ENCODE peak calls at places on chromosomes 7 and 10, in six cellular contexts. H is progenitor cell of endocrine pancreas; G is activated T-cell treated with anti-CD3 and anti-CD28 coated beads for 1 hour; I is fibroblast of the aortic adventitia; D is caudate nucleus; R is activated CD4-positive, alpha-beta T cell treated with anti-CD3 and anti-CD28 coated beads, Interleukin-2, amount 50 U/mL, for 1 hour. S is an unnamed sample.

GRCh38 chr7:33757563-33758165 is 147.7 kb upstream of the BMPER start:
- DNase-seq in H (no peak), G (no peak), I (peak; percentile 76), D (no peak), R (no peak), S (peak; percentile 52)

GRCh38 chr10:94963901-94964300 is 25.4 kb downstream of the CYP2C9 start:
- DNase-seq in H (no peak), G (no peak), I (peak; percentile 8), D (no peak), R (no peak), S (peak; percentile 38)

GRCh38 chr7:155354371-155355048 is 56.8 kb downstream of the INSIG1 start:
- DNase-seq in H (no peak), G (no peak), I (no peak), D (no peak), R (no peak), S (no peak)

GRCh38 chr10:43225787-43226153 is 41.1 kb downstream of the RASGEF1A start:
- DNase-seq in H (peak; percentile 7), G (no peak), I (no peak), D (no peak), R (no peak), S (no peak)

GRCh38 chr7:156652886-156653568 is 12.5 kb downstream of the RNF32 start:
- DNase-seq in H (no peak), G (no peak), I (no peak), D (no peak), R (no peak), S (no peak)

GRCh38 chr10:33253411-33253810 is 81.1 kb downstream of the NRP1 start:
- DNase-seq in H (no peak), G (no peak), I (no peak), D (no peak), R (no peak), S (peak; percentile 87)

GRCh38 chr10:122311051-122311410 is 39.9 kb downstream of the BTBD16 start:
- DNase-seq in H (no peak), G (no peak), I (no peak), D (no peak), R (no peak), S (no peak)

GRCh38 chr7:121012919-121013318 is 24.4 kb downstream of the CPED1 start:
- DNase-seq in H (no peak), G (no peak), I (no peak), D (no peak), R (no peak), S (no peak)

GRCh38 chr7:42338231-42339222 is 101.5 kb upstream of the GLI3 start:
- DNase-seq in H (no peak), G (no peak), I (peak; percentile 27), D (no peak), R (no peak), S (no peak)

GRCh38 chr7:1091644-1092027 is 3.7 kb downstream of the GPER1 start:
- DNase-seq in H (no peak), G (no peak), I (no peak), D (no peak), R (no peak), S (no peak)

GRCh38 chr7:35596061-35596460 is 98.9 kb downstream of the HERPUD2 start:
- DNase-seq in H (no peak), G (no peak), I (peak; percentile 31), D (no peak), R (no peak), S (peak; percentile 32)

GRCh38 chr7:12872487-12872886 is 185.1 kb downstream of the ARL4A start:
- DNase-seq in H (no peak), G (no peak), I (no peak), D (no peak), R (no peak), S (no peak)

GRCh38 chr10:95363303-95363912 is 72.6 kb upstream of the PDLIM1 start:
- DNase-seq in H (peak; percentile 43), G (peak; percentile 11), I (peak; percentile 83), D (no peak), R (peak; percentile 11), S (peak; percentile 74)

GRCh38 chr7:26348987-26349809 is 57.5 kb downstream of the SNX10 start:
- DNase-seq in H (no peak), G (no peak), I (no peak), D (no peak), R (no peak), S (no peak)

GRCh38 chr10:514137-514671 is 175.3 kb downstream of the DIP2C start:
- DNase-seq in H (peak; percentile 53), G (no peak), I (no peak), D (peak; percentile 68), R (no peak), S (no peak)